ENCODE peak calls at places on chromosomes 16 and 17, in four cellular contexts. P is HepG2, U is K562, M is GM12878. R is an unnamed sample.

GRCh38 chr17:72102366-72102765 is 18.5 kb upstream of the SOX9 start:
- DNase-seq in M (no peak), U (no peak), P (no peak), R (no peak)

GRCh38 chr17:9020824-9021157 is 519 bp upstream of the NTN1 start:
- DNase-seq in M (no peak), U (no peak), P (no peak), R (no peak)

GRCh38 chr16:65523258-65523950 is 401.5 kb upstream of the CDH11 start:
- DNase-seq in M (no peak), P (no peak), U (no peak), R (no peak)

GRCh38 chr17:21194210-21194609 is 19.8 kb downstream of the TMEM11 start:
- DNase-seq in U (no peak), P (no peak), M (no peak), R (no peak)

GRCh38 chr17:7393613-7394451 is 493 bp downstream of the PLSCR3 start:
- DNase-seq in M (no peak), U (peak), P (no peak), R (no peak)

GRCh38 chr16:57503366-57503765 is 17.1 kb upstream of the DOK4 start:
- DNase-seq in M (no peak), P (no peak), U (peak), R (no peak)

GRCh38 chr16:47519037-47519436 is 57.9 kb downstream of the PHKB start:
- DNase-seq in M (no peak), P (no peak), U (no peak), R (no peak)

GRCh38 chr17:74108126-74108705 is 95.3 kb upstream of the RPL38 start:
- DNase-seq in U (no peak), M (no peak), P (no peak), R (no peak)

GRCh38 chr17:235831-236640 is 54.6 kb upstream of the DOC2B start:
- DNase-seq in M (no peak), P (no peak), U (no peak), R (no peak)

GRCh38 chr16:67758006-67758405 is 38.9 kb upstream of the GFOD2 start:
- DNase-seq in P (no peak), M (no peak), U (no peak), R (no peak)

GRCh38 chr16:83953796-83954576 is 946 bp downstream of the OSGIN1 start:
- DNase-seq in U (peak), P (peak), M (no peak), R (peak)

GRCh38 chr17:28646039-28646754 is 1.2 kb upstream of the BLTP2 start:
- DNase-seq in U (peak), P (no peak), M (no peak), R (no peak)

GRCh38 chr17:57986841-57987581 is 1.0 kb downstream of the VEZF1 start:
- DNase-seq in P (peak), M (no peak), U (peak), R (peak)

GRCh38 chr16:85636234-85636812 is 23.2 kb downstream of the GSE1 start:
- DNase-seq in M (no peak), P (no peak), U (no peak), R (no peak)

GRCh38 chr16:51971184-51971583 is 575.8 kb downstream of the TOX3 start:
- DNase-seq in U (no peak), M (no peak), P (no peak), R (peak)

GRCh38 chr17:33873218-33873617 is 381.9 kb upstream of the CCL2 start:
- DNase-seq in U (peak), M (no peak), P (no peak), R (no peak)

GRCh38 chr17:10394201-10394887 is 21.5 kb upstream of the MYH13 start:
- DNase-seq in P (no peak), U (no peak), M (no peak), R (no peak)

GRCh38 chr17:19311421-19312215 is 50.9 kb downstream of the B9D1 start:
- DNase-seq in U (no peak), M (no peak), P (no peak), R (no peak)

GRCh38 chr17:27596571-27597187 is 34.3 kb upstream of the LGALS9 start:
- DNase-seq in P (no peak), U (no peak), M (no peak), R (no peak)

GRCh38 chr17:2337152-2337810 is at the start of gene SGSM2:
- DNase-seq in M (no peak), U (peak), P (peak), R (peak)

GRCh38 chr17:61981323-61981722 is 53.5 kb upstream of the INTS2 start:
- DNase-seq in U (no peak), P (no peak), M (no peak), R (no peak)

GRCh38 chr16:73054732-73055481 is 7.0 kb upstream of the ZFHX3 start:
- DNase-seq in P (peak), M (no peak), U (no peak), R (no peak)
- TF ChIP-seq TARDBP in P (no peak), M (no peak), U (no peak), R (no peak)

GRCh38 chr16:86670835-86671234 is 92.5 kb downstream of the FOXL1 start:
- DNase-seq in U (no peak), P (no peak), M (no peak), R (no peak)

GRCh38 chr16:86669937-86670772 is 91.8 kb downstream of the FOXL1 start:
- DNase-seq in P (no peak), U (no peak), M (no peak), R (no peak)

GRCh38 chr16:86672215-86672863 is 94.0 kb downstream of the FOXL1 start:
- DNase-seq in U (no peak), P (no peak), M (no peak), R (no peak)

GRCh38 chr16:86673090-86673955 is 95.0 kb downstream of the FOXL1 start:
- DNase-seq in U (no peak), P (no peak), M (no peak), R (no peak)

DNA sequence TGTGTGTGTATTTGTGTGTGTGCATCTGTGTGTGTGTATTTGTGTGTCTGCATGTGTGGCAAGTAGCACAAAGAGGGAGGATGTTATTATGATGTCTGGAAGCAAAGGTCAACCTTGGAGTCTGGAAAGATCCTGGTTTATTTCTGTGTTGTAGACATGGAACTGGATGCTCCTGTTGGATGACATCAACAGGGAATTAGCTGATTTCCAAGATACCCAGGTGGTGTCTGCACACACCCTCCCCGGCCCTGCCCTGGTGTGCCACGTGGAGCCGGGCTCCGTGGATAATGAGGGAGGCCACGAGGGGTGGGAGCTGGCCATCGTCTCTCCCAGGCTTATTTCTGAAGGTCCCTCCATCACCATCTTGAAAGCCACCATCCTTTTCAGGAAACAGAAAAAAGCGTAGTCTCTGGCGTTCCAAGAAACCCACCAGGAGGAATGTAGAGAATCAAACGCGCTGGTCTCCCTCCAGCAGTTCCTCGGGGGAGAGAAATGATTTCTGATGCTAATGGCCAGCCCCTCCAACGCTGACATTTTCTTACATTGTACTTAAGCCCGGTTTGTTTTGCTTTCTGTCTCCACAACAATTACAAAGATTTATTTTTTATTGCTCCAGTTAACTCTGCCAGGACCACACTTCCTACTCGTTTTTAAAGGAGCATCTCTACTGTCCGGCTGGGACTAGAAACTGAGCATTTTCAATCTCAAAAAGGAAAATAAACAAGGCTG is 93.3 kb downstream of the FOXL1 start:
- DNase-seq in U (no peak), M (no peak), P (no peak), R (no peak)
- TF ChIP-seq TARDBP in U (no peak), M (no peak), P (no peak), R (no peak)

GRCh38 chr17:81676906-81677305 is 6.7 kb downstream of the ARL16 start:
- DNase-seq in P (no peak), U (no peak), M (no peak), R (no peak)

GRCh38 chr17:81683208-81683583 is 401 bp downstream of the ARL16 start:
- DNase-seq in P (no peak), M (no peak), U (no peak), R (no peak)

GRCh38 chr17:81681672-81682071 is 1.9 kb downstream of the ARL16 start:
- DNase-seq in M (no peak), P (no peak), U (no peak), R (no peak)

GRCh38 chr17:81682565-81683207 is 911 bp downstream of the ARL16 start:
- DNase-seq in U (no peak), M (no peak), P (no peak), R (no peak)

DNA sequence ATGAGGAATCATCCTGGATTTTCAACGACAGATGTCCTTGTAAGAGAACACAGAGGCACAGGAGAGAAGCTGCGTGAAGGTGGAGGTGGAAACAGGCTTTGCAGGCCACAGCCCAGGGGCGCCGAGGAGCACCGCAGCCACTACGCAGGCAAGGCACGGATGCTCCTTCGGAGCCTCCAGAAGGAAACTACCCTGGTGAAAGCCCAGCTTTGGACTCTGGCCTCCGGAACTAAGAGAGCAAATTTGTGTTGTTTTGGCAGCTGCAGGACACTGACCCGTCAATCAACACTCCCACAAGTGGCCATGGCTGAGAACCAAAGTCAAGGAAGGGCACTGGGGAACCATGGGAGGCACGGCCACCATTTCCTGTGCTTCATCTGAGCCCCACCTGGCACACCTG is 3.4 kb downstream of the ARL16 start:
- DNase-seq in M (no peak), P (peak), U (no peak), R (no peak)
- TF ChIP-seq TARDBP in M (no peak), P (no peak), U (no peak), R (no peak)

GRCh38 chr16:69395859-69396186 is 10.0 kb upstream of the TERF2 start:
- DNase-seq in M (no peak), P (no peak), U (no peak), R (no peak)

GRCh38 chr16:69393898-69394849 is 8.4 kb upstream of the TERF2 start:
- DNase-seq in M (no peak), U (no peak), P (no peak), R (no peak)

GRCh38 chr16:69399361-69399760 is 13.6 kb upstream of the TERF2 start:
- DNase-seq in U (no peak), M (no peak), P (no peak), R (no peak)

GRCh38 chr16:69396187-69397061 is 10.6 kb upstream of the TERF2 start:
- DNase-seq in M (peak), U (peak), P (peak), R (peak)

GRCh38 chr16:69397821-69398521 is 12.2 kb upstream of the TERF2 start:
- DNase-seq in P (peak), M (peak), U (peak), R (peak)
- TF ChIP-seq TARDBP in P (peak), M (no peak), U (no peak), R (no peak)

DNA sequence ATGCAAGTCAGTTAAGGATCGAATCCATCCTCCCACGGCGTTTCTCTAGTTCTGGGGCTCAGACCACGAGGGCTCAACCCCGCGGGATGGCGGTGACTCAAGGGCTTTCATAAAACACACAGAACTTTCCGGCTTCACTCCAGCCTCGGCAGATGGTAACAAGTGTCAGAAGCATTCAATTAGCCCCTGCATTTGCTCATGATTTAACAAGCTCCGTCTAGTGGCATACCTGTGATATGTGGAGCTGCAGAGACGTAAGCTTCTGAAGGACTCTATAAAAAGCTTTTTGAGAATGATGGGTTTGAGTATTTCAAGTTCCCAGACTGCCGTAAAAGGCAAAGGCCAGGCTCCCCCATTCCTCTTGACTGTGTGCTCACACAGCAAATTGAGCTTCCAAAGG is 91.3 kb upstream of the SEC14L1 start:
- DNase-seq in M (no peak), P (no peak), U (no peak), R (no peak)
- TF ChIP-seq TARDBP in M (no peak), P (no peak), U (no peak), R (no peak)

GRCh38 chr16:9821970-9822369 is 360.3 kb downstream of the GRIN2A start:
- DNase-seq in P (no peak), M (no peak), U (no peak), R (no peak)

GRCh38 chr16:9823510-9823909 is 358.7 kb downstream of the GRIN2A start:
- DNase-seq in M (no peak), P (no peak), U (no peak), R (no peak)

GRCh38 chr16:9818702-9819101 is 363.5 kb downstream of the GRIN2A start:
- DNase-seq in P (no peak), M (no peak), U (no peak), R (no peak)

GRCh38 chr16:9821331-9821730 is 360.9 kb downstream of the GRIN2A start:
- DNase-seq in M (no peak), U (no peak), P (no peak), R (no peak)

DNA sequence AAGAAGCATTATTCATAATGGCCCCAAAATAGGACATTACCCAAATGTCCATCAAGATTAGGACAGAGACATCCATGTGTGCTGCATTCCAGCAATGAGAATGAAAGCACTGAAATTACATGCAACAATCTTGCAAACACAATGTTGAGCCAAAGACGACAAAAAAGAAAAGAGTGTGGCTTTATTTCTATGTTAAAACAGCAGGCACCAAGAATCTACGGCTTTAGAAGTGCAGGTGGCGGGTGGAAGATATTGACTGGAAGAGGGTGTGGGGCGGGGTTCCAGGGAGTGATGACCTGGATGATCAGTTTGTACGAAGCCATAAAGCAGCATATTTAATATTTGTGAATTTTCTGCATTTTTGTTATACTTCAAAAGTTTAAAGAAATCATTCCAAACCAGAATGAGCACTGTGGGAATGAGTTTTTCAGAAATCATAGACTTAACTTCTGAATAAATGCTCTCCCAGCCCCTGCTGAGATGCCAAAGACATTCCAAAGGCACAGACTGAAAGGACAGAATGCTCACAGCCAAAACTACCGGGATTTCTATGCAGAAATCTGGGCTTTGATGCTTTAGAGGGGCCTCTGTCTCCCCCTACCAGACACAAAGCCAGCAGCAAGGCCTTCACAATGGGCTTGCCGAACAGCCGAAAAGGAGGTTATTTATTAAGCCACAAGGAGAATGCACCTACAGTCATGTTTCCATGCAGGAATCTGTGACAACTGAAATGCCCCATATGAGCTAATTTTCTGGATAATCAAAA is 361.6 kb downstream of the GRIN2A start:
- DNase-seq in P (no peak), U (no peak), M (no peak), R (no peak)
- TF ChIP-seq TARDBP in P (no peak), U (no peak), M (no peak), R (no peak)

GRCh38 chr17:43524945-43525575 is 21.1 kb downstream of the ETV4 start:
- DNase-seq in U (no peak), M (no peak), P (no peak), R (no peak)
- TF ChIP-seq TARDBP in U (no peak), M (no peak), P (no peak), R (no peak)

R was measured in HEK293T.